ENCODE peak calls at places on chromosomes 12 and 14, in nine cellular contexts. One of them, this sample, is unnamed.

GRCh38 chr14:45128963-45129629 is 5.2 kb downstream of the FKBP3 start:
- DNase-seq in GM10248: no peak
- DNase-seq in activated naive CD4-positive, alpha-beta T cell: no peak
- DNase-seq in mucosa of gallbladder: no peak
- DNase-seq in stimulated activated CD8-positive, alpha-beta memory T cell treated with anti-CD3 and anti-CD28 coated beads, Interleukin-7, amount 100 ng/mL, for 1 hour: no peak
- DNase-seq in astrocyte of the spinal cord: no peak
- DNase-seq in small intestine: no peak
- DNase-seq in GM23338: no peak
- DNase-seq in activated CD8-positive, alpha-beta T cell treated with anti-CD3 and anti-CD28 coated beads, Interleukin-2, amount 10 ng/mL, durations not matched to agents 7 days and 5 days: no peak
- DNase-seq in this sample: no peak

GRCh38 chr12:63968685-63969084 is 124.2 kb downstream of the SRGAP1 start:
- DNase-seq in stimulated activated CD8-positive, alpha-beta memory T cell treated with anti-CD3 and anti-CD28 coated beads, Interleukin-7, amount 100 ng/mL, for 1 hour: no peak
- DNase-seq in activated CD8-positive, alpha-beta T cell treated with anti-CD3 and anti-CD28 coated beads, Interleukin-2, amount 10 ng/mL, durations not matched to agents 7 days and 5 days: no peak
- DNase-seq in GM23338: no peak
- DNase-seq in GM10248: no peak
- DNase-seq in activated naive CD4-positive, alpha-beta T cell: no peak
- DNase-seq in mucosa of gallbladder: no peak
- DNase-seq in astrocyte of the spinal cord: no peak
- DNase-seq in small intestine: no peak
- DNase-seq in this sample: no peak

GRCh38 chr12:65857875-65858274 is 33.6 kb downstream of the HMGA2 start:
- DNase-seq in stimulated activated CD8-positive, alpha-beta memory T cell treated with anti-CD3 and anti-CD28 coated beads, Interleukin-7, amount 100 ng/mL, for 1 hour: no peak
- DNase-seq in mucosa of gallbladder: no peak
- DNase-seq in GM10248: no peak
- DNase-seq in small intestine: no peak
- DNase-seq in astrocyte of the spinal cord: no peak
- DNase-seq in activated naive CD4-positive, alpha-beta T cell: no peak
- DNase-seq in activated CD8-positive, alpha-beta T cell treated with anti-CD3 and anti-CD28 coated beads, Interleukin-2, amount 10 ng/mL, durations not matched to agents 7 days and 5 days: no peak
- DNase-seq in GM23338: no peak
- DNase-seq in this sample: no peak

GRCh38 chr12:24852420-24852819 is 96.5 kb downstream of the BCAT1 start:
- DNase-seq in small intestine: no peak
- DNase-seq in astrocyte of the spinal cord: peak; percentile 24
- DNase-seq in stimulated activated CD8-positive, alpha-beta memory T cell treated with anti-CD3 and anti-CD28 coated beads, Interleukin-7, amount 100 ng/mL, for 1 hour: no peak
- DNase-seq in GM10248: no peak
- DNase-seq in activated naive CD4-positive, alpha-beta T cell: no peak
- DNase-seq in GM23338: no peak
- DNase-seq in mucosa of gallbladder: no peak
- DNase-seq in activated CD8-positive, alpha-beta T cell treated with anti-CD3 and anti-CD28 coated beads, Interleukin-2, amount 10 ng/mL, durations not matched to agents 7 days and 5 days: no peak
- DNase-seq in this sample: no peak

GRCh38 chr12:87253157-87253556 is 776.0 kb downstream of the C12orf50 start:
- DNase-seq in small intestine: peak; percentile 53
- DNase-seq in activated CD8-positive, alpha-beta T cell treated with anti-CD3 and anti-CD28 coated beads, Interleukin-2, amount 10 ng/mL, durations not matched to agents 7 days and 5 days: no peak
- DNase-seq in stimulated activated CD8-positive, alpha-beta memory T cell treated with anti-CD3 and anti-CD28 coated beads, Interleukin-7, amount 100 ng/mL, for 1 hour: no peak
- DNase-seq in GM10248: no peak
- DNase-seq in mucosa of gallbladder: peak; percentile 15
- DNase-seq in activated naive CD4-positive, alpha-beta T cell: no peak
- DNase-seq in astrocyte of the spinal cord: peak; percentile 12
- DNase-seq in GM23338: no peak
- DNase-seq in this sample: no peak

GRCh38 chr12:65881965-65882413 is 57.7 kb downstream of the HMGA2 start:
- DNase-seq in small intestine: no peak
- DNase-seq in mucosa of gallbladder: peak; percentile 72
- DNase-seq in activated naive CD4-positive, alpha-beta T cell: no peak
- DNase-seq in GM23338: peak; percentile 38
- DNase-seq in stimulated activated CD8-positive, alpha-beta memory T cell treated with anti-CD3 and anti-CD28 coated beads, Interleukin-7, amount 100 ng/mL, for 1 hour: no peak
- DNase-seq in activated CD8-positive, alpha-beta T cell treated with anti-CD3 and anti-CD28 coated beads, Interleukin-2, amount 10 ng/mL, durations not matched to agents 7 days and 5 days: no peak
- DNase-seq in astrocyte of the spinal cord: peak; percentile 86
- DNase-seq in GM10248: peak; percentile 43
- DNase-seq in this sample: peak; percentile 39

GRCh38 chr12:75478395-75478794 is 2.2 kb upstream of the GLIPR1 start:
- DNase-seq in stimulated activated CD8-positive, alpha-beta memory T cell treated with anti-CD3 and anti-CD28 coated beads, Interleukin-7, amount 100 ng/mL, for 1 hour: no peak
- DNase-seq in astrocyte of the spinal cord: peak; percentile 46
- DNase-seq in GM10248: no peak
- DNase-seq in activated naive CD4-positive, alpha-beta T cell: no peak
- DNase-seq in mucosa of gallbladder: peak; percentile 22
- DNase-seq in activated CD8-positive, alpha-beta T cell treated with anti-CD3 and anti-CD28 coated beads, Interleukin-2, amount 10 ng/mL, durations not matched to agents 7 days and 5 days: peak; percentile 60
- DNase-seq in GM23338: no peak
- DNase-seq in small intestine: peak; percentile 46
- DNase-seq in this sample: no peak

GRCh38 chr14:104714066-104714465 is 10.0 kb upstream of the ADSS1 start:
- DNase-seq in mucosa of gallbladder: no peak
- DNase-seq in stimulated activated CD8-positive, alpha-beta memory T cell treated with anti-CD3 and anti-CD28 coated beads, Interleukin-7, amount 100 ng/mL, for 1 hour: no peak
- DNase-seq in GM23338: no peak
- DNase-seq in small intestine: no peak
- DNase-seq in activated naive CD4-positive, alpha-beta T cell: no peak
- DNase-seq in astrocyte of the spinal cord: no peak
- DNase-seq in GM10248: no peak
- DNase-seq in activated CD8-positive, alpha-beta T cell treated with anti-CD3 and anti-CD28 coated beads, Interleukin-2, amount 10 ng/mL, durations not matched to agents 7 days and 5 days: no peak
- DNase-seq in this sample: no peak

GRCh38 chr12:33248364-33248763 is 191.3 kb downstream of the SYT10 start:
- DNase-seq in GM10248: no peak
- DNase-seq in activated CD8-positive, alpha-beta T cell treated with anti-CD3 and anti-CD28 coated beads, Interleukin-2, amount 10 ng/mL, durations not matched to agents 7 days and 5 days: no peak
- DNase-seq in stimulated activated CD8-positive, alpha-beta memory T cell treated with anti-CD3 and anti-CD28 coated beads, Interleukin-7, amount 100 ng/mL, for 1 hour: no peak
- DNase-seq in mucosa of gallbladder: no peak
- DNase-seq in activated naive CD4-positive, alpha-beta T cell: no peak
- DNase-seq in astrocyte of the spinal cord: no peak
- DNase-seq in small intestine: no peak
- DNase-seq in GM23338: peak; percentile 12
- DNase-seq in this sample: no peak

GRCh38 chr14:39488600-39488999 is 56.4 kb upstream of the FBXO33 start:
- DNase-seq in small intestine: no peak
- DNase-seq in activated naive CD4-positive, alpha-beta T cell: no peak
- DNase-seq in stimulated activated CD8-positive, alpha-beta memory T cell treated with anti-CD3 and anti-CD28 coated beads, Interleukin-7, amount 100 ng/mL, for 1 hour: no peak
- DNase-seq in activated CD8-positive, alpha-beta T cell treated with anti-CD3 and anti-CD28 coated beads, Interleukin-2, amount 10 ng/mL, durations not matched to agents 7 days and 5 days: no peak
- DNase-seq in GM23338: peak; percentile 93
- DNase-seq in astrocyte of the spinal cord: peak; percentile 12
- DNase-seq in mucosa of gallbladder: no peak
- DNase-seq in GM10248: no peak
- DNase-seq in this sample: no peak

GRCh38 chr12:46269429-46270241 is 792 bp upstream of the SLC38A1 start:
- DNase-seq in activated CD8-positive, alpha-beta T cell treated with anti-CD3 and anti-CD28 coated beads, Interleukin-2, amount 10 ng/mL, durations not matched to agents 7 days and 5 days: peak; percentile 82
- DNase-seq in small intestine: peak; percentile 65
- DNase-seq in mucosa of gallbladder: no peak
- DNase-seq in stimulated activated CD8-positive, alpha-beta memory T cell treated with anti-CD3 and anti-CD28 coated beads, Interleukin-7, amount 100 ng/mL, for 1 hour: peak; percentile 29
- DNase-seq in astrocyte of the spinal cord: no peak
- DNase-seq in GM10248: peak; percentile 63
- DNase-seq in activated naive CD4-positive, alpha-beta T cell: peak; percentile 46
- DNase-seq in GM23338: peak; percentile 74
- DNase-seq in this sample: peak; percentile 62

GRCh38 chr12:9002335-9002734 is 13.0 kb downstream of the KLRG1 start:
- DNase-seq in astrocyte of the spinal cord: no peak
- DNase-seq in mucosa of gallbladder: no peak
- DNase-seq in small intestine: no peak
- DNase-seq in activated CD8-positive, alpha-beta T cell treated with anti-CD3 and anti-CD28 coated beads, Interleukin-2, amount 10 ng/mL, durations not matched to agents 7 days and 5 days: no peak
- DNase-seq in GM23338: no peak
- DNase-seq in activated naive CD4-positive, alpha-beta T cell: no peak
- DNase-seq in stimulated activated CD8-positive, alpha-beta memory T cell treated with anti-CD3 and anti-CD28 coated beads, Interleukin-7, amount 100 ng/mL, for 1 hour: no peak
- DNase-seq in GM10248: no peak
- DNase-seq in this sample: no peak

GRCh38 chr12:57985685-57986084 is 44.3 kb downstream of the ATP23 start:
- DNase-seq in GM23338: no peak
- DNase-seq in mucosa of gallbladder: no peak
- DNase-seq in astrocyte of the spinal cord: no peak
- DNase-seq in activated CD8-positive, alpha-beta T cell treated with anti-CD3 and anti-CD28 coated beads, Interleukin-2, amount 10 ng/mL, durations not matched to agents 7 days and 5 days: no peak
- DNase-seq in GM10248: no peak
- DNase-seq in stimulated activated CD8-positive, alpha-beta memory T cell treated with anti-CD3 and anti-CD28 coated beads, Interleukin-7, amount 100 ng/mL, for 1 hour: no peak
- DNase-seq in activated naive CD4-positive, alpha-beta T cell: no peak
- DNase-seq in small intestine: no peak
- DNase-seq in this sample: no peak

GRCh38 chr12:98422809-98423208 is 92.6 kb upstream of the TMPO start:
- DNase-seq in activated CD8-positive, alpha-beta T cell treated with anti-CD3 and anti-CD28 coated beads, Interleukin-2, amount 10 ng/mL, durations not matched to agents 7 days and 5 days: no peak
- DNase-seq in astrocyte of the spinal cord: no peak
- DNase-seq in stimulated activated CD8-positive, alpha-beta memory T cell treated with anti-CD3 and anti-CD28 coated beads, Interleukin-7, amount 100 ng/mL, for 1 hour: no peak
- DNase-seq in GM10248: no peak
- DNase-seq in mucosa of gallbladder: peak; percentile 49
- DNase-seq in GM23338: peak; percentile 83
- DNase-seq in small intestine: peak; percentile 93
- DNase-seq in activated naive CD4-positive, alpha-beta T cell: no peak
- DNase-seq in this sample: peak; percentile 82

GRCh38 chr12:39372204-39372925 is 70.6 kb downstream of the KIF21A start:
- DNase-seq in GM10248: no peak
- DNase-seq in activated CD8-positive, alpha-beta T cell treated with anti-CD3 and anti-CD28 coated beads, Interleukin-2, amount 10 ng/mL, durations not matched to agents 7 days and 5 days: no peak
- DNase-seq in stimulated activated CD8-positive, alpha-beta memory T cell treated with anti-CD3 and anti-CD28 coated beads, Interleukin-7, amount 100 ng/mL, for 1 hour: no peak
- DNase-seq in activated naive CD4-positive, alpha-beta T cell: no peak
- DNase-seq in GM23338: no peak
- DNase-seq in small intestine: no peak
- DNase-seq in mucosa of gallbladder: no peak
- DNase-seq in astrocyte of the spinal cord: no peak
- DNase-seq in this sample: no peak

GRCh38 chr12:88893801-88894200 is 313.5 kb upstream of the KITLG start:
- DNase-seq in small intestine: no peak
- DNase-seq in stimulated activated CD8-positive, alpha-beta memory T cell treated with anti-CD3 and anti-CD28 coated beads, Interleukin-7, amount 100 ng/mL, for 1 hour: no peak
- DNase-seq in GM23338: no peak
- DNase-seq in mucosa of gallbladder: no peak
- DNase-seq in astrocyte of the spinal cord: no peak
- DNase-seq in GM10248: no peak
- DNase-seq in activated naive CD4-positive, alpha-beta T cell: no peak
- DNase-seq in activated CD8-positive, alpha-beta T cell treated with anti-CD3 and anti-CD28 coated beads, Interleukin-2, amount 10 ng/mL, durations not matched to agents 7 days and 5 days: no peak
- DNase-seq in this sample: no peak

GRCh38 chr12:3715999-3716398 is 36.9 kb downstream of the CRACR2A start:
- DNase-seq in stimulated activated CD8-positive, alpha-beta memory T cell treated with anti-CD3 and anti-CD28 coated beads, Interleukin-7, amount 100 ng/mL, for 1 hour: no peak
- DNase-seq in small intestine: no peak
- DNase-seq in mucosa of gallbladder: no peak
- DNase-seq in activated naive CD4-positive, alpha-beta T cell: no peak
- DNase-seq in astrocyte of the spinal cord: no peak
- DNase-seq in GM23338: no peak
- DNase-seq in activated CD8-positive, alpha-beta T cell treated with anti-CD3 and anti-CD28 coated beads, Interleukin-2, amount 10 ng/mL, durations not matched to agents 7 days and 5 days: no peak
- DNase-seq in GM10248: no peak
- DNase-seq in this sample: no peak

GRCh38 chr12:116818341-116818856 is 62.8 kb downstream of the HRK start:
- DNase-seq in mucosa of gallbladder: peak; percentile 20
- DNase-seq in small intestine: peak; percentile 8
- DNase-seq in astrocyte of the spinal cord: no peak
- DNase-seq in GM23338: no peak
- DNase-seq in GM10248: peak; percentile 29
- DNase-seq in activated naive CD4-positive, alpha-beta T cell: no peak
- DNase-seq in activated CD8-positive, alpha-beta T cell treated with anti-CD3 and anti-CD28 coated beads, Interleukin-2, amount 10 ng/mL, durations not matched to agents 7 days and 5 days: peak; percentile 34
- DNase-seq in stimulated activated CD8-positive, alpha-beta memory T cell treated with anti-CD3 and anti-CD28 coated beads, Interleukin-7, amount 100 ng/mL, for 1 hour: no peak
- DNase-seq in this sample: peak; percentile 25

GRCh38 chr14:75487155-75487671 is 35.1 kb upstream of the BATF start:
- DNase-seq in mucosa of gallbladder: no peak
- DNase-seq in stimulated activated CD8-positive, alpha-beta memory T cell treated with anti-CD3 and anti-CD28 coated beads, Interleukin-7, amount 100 ng/mL, for 1 hour: no peak
- DNase-seq in activated naive CD4-positive, alpha-beta T cell: no peak
- DNase-seq in GM23338: no peak
- DNase-seq in small intestine: peak; percentile 22
- DNase-seq in activated CD8-positive, alpha-beta T cell treated with anti-CD3 and anti-CD28 coated beads, Interleukin-2, amount 10 ng/mL, durations not matched to agents 7 days and 5 days: peak; percentile 44
- DNase-seq in astrocyte of the spinal cord: no peak
- DNase-seq in GM10248: peak; percentile 56
- DNase-seq in this sample: no peak

This sample was measured in colonic mucosa.